ENCODE peak calls at places on chromosomes 12 and 14, in ten cellular contexts. L is EL; F is aorta; P is central memory CD4-positive, alpha-beta T cell; W is NCI-H1092 treated with DMSO at 0.1 percent for 48 hours; C is AG04450; Q is ACHN; S is heart left ventricle; B is AG08396; X is T1000. D is an unnamed sample.
A peak's percentile ranks its signal among the peaks of the same experiment; 100 is the strongest.

GRCh38 chr12:74111688-74112360 is 425.8 kb upstream of the ATXN7L3B start:
- DNase-seq in L (no peak), F (no peak), P (no peak), W (no peak), C (no peak), Q (peak; percentile 50), S (no peak), B (no peak), X (no peak), D (peak; percentile 7)

GRCh38 chr14:68248481-68249255 is 429.1 kb downstream of the RAD51B start:
- DNase-seq in L (peak; percentile 62), F (peak; percentile 73), P (peak; percentile 50), W (peak; percentile 86), C (no peak), Q (peak; percentile 73), S (no peak), B (peak; percentile 33), X (no peak), D (peak; percentile 78)

GRCh38 chr12:124388679-124389536 is 94.0 kb downstream of the RFLNA start:
- DNase-seq in L (peak; percentile 85), F (peak; percentile 97), P (peak; percentile 62), W (peak; percentile 58), C (peak; percentile 63), Q (peak; percentile 94), S (peak; percentile 93), B (peak; percentile 89), X (peak; percentile 48), D (peak; percentile 59)

GRCh38 chr12:79128956-79129355 is 264.4 kb downstream of the SYT1 start:
- DNase-seq in L (peak; percentile 10), F (no peak), P (no peak), W (no peak), C (no peak), Q (no peak), S (no peak), B (no peak), X (no peak), D (no peak)

GRCh38 chr12:52903855-52904508 is 894 bp downstream of the KRT8 start:
- DNase-seq in L (peak; percentile 61), F (peak; percentile 83), P (no peak), W (peak; percentile 50), C (no peak), Q (peak; percentile 82), S (peak; percentile 39), B (peak; percentile 45), X (no peak), D (no peak)

GRCh38 chr12:130761537-130762318 is 45.6 kb upstream of the RIMBP2 start:
- DNase-seq in L (peak; percentile 56), F (no peak), P (peak; percentile 35), W (peak; percentile 37), C (no peak), Q (peak; percentile 66), S (peak; percentile 53), B (peak; percentile 61), X (no peak), D (peak; percentile 4)

GRCh38 chr12:130500835-130501330 is 163.2 kb downstream of the PIWIL1 start:
- DNase-seq in L (no peak), F (no peak), P (no peak), W (no peak), C (no peak), Q (no peak), S (no peak), B (no peak), X (no peak), D (no peak)

GRCh38 chr14:67722293-67722692 is 20.6 kb downstream of the RDH12 start:
- DNase-seq in L (peak; percentile 15), F (peak; percentile 80), P (no peak), W (peak; percentile 37), C (no peak), Q (no peak), S (peak; percentile 84), B (peak; percentile 38), X (no peak), D (peak; percentile 47)

GRCh38 chr14:49586673-49587460 is 687 bp upstream of the RPS29 start:
- DNase-seq in L (peak; percentile 74), F (no peak), P (peak; percentile 78), W (peak; percentile 83), C (no peak), Q (peak; percentile 69), S (no peak), B (peak; percentile 37), X (no peak), D (peak; percentile 86)

GRCh38 chr12:68236421-68237059 is 10.9 kb upstream of the IL26 start:
- DNase-seq in L (peak; percentile 25), F (no peak), P (peak; percentile 57), W (no peak), C (no peak), Q (peak; percentile 74), S (no peak), B (no peak), X (no peak), D (no peak)

D was measured in NCI-H1694.